ENCODE peak calls at places on chromosomes 11 and 22, in ten cellular contexts. S is heart left ventricle, N is heart right ventricle, H is GM23338, C is tibial nerve, Q is adrenal gland, B is cardiac muscle cell, V is body of pancreas, G is colonic mucosa, A is MM.1S. O is an unnamed sample.

GRCh38 chr11:69089258-69089657 is 40.5 kb downstream of the TPCN2 start:
- DNase-seq in S (peak), N (peak), H (no peak), C (no peak), Q (peak), B (peak), V (peak), G (no peak), A (no peak), O (no peak)

GRCh38 chr11:75233688-75234295 is 6.8 kb upstream of the TPBGL start:
- DNase-seq in S (no peak), N (no peak), H (peak), C (peak), Q (peak), B (peak), V (no peak), G (peak), A (peak), O (no peak)

GRCh38 chr11:61162092-61162935 is 1.1 kb upstream of the VPS37C start:
- DNase-seq in S (no peak), N (no peak), H (peak), C (no peak), Q (no peak), B (peak), V (peak), G (no peak), A (peak), O (peak)

GRCh38 chr11:95697614-95698408 is 91.8 kb downstream of the FAM76B start:
- DNase-seq in S (no peak), N (no peak), H (no peak), C (no peak), Q (no peak), B (peak), V (no peak), G (no peak), A (no peak), O (no peak)

GRCh38 chr22:48624401-48624800 is 1203.3 kb downstream of the BRD1 start:
- DNase-seq in S (no peak), N (no peak), H (no peak), C (no peak), Q (no peak), B (no peak), V (peak), G (no peak), A (no peak), O (no peak)

GRCh38 chr22:17905445-17905844 is 118.9 kb downstream of the MICAL3 start:
- DNase-seq in S (no peak), N (no peak), H (no peak), C (no peak), Q (no peak), B (no peak), V (no peak), G (no peak), A (no peak), O (no peak)

GRCh38 chr22:45885941-45886395 is 91.0 kb downstream of the WNT7B start:
- DNase-seq in S (no peak), N (no peak), H (no peak), C (no peak), Q (no peak), B (no peak), V (peak), G (no peak), A (no peak), O (no peak)

GRCh38 chr11:27392715-27393114 is 29.7 kb upstream of the CCDC34 start:
- DNase-seq in S (no peak), N (no peak), H (peak), C (no peak), Q (no peak), B (peak), V (no peak), G (no peak), A (no peak), O (no peak)

GRCh38 chr22:28268845-28269244 is 349.8 kb upstream of the PITPNB start:
- DNase-seq in S (peak), N (peak), H (no peak), C (no peak), Q (no peak), B (no peak), V (no peak), G (no peak), A (no peak), O (no peak)

GRCh38 chr11:9923280-9923679 is 259.4 kb downstream of the SWAP70 start:
- DNase-seq in S (no peak), N (no peak), H (peak), C (no peak), Q (no peak), B (no peak), V (no peak), G (no peak), A (no peak), O (no peak)
- H3K27ac ChIP-seq in S (no peak), N (no peak), H (peak), C (no peak), Q (no peak), B (no peak), V (no peak), G (no peak), A (no peak), O (no peak)

GRCh38 chr11:660281-660680 is 23.2 kb downstream of the DRD4 start:
- DNase-seq in S (no peak), N (no peak), H (no peak), C (no peak), Q (no peak), B (no peak), V (no peak), G (no peak), A (no peak), O (no peak)

GRCh38 chr11:660681-661444 is 23.8 kb downstream of the DRD4 start:
- DNase-seq in S (no peak), N (no peak), H (no peak), C (no peak), Q (no peak), B (no peak), V (no peak), G (no peak), A (no peak), O (no peak)

GRCh38 chr11:662689-663274 is 25.7 kb downstream of the DRD4 start:
- DNase-seq in S (peak), N (peak), H (peak), C (peak), Q (peak), B (peak), V (peak), G (peak), A (peak), O (peak)

GRCh38 chr11:665707-666281 is 28.7 kb downstream of the DRD4 start:
- DNase-seq in S (no peak), N (no peak), H (no peak), C (no peak), Q (peak), B (peak), V (no peak), G (no peak), A (no peak), O (no peak)

GRCh38 chr11:665062-665706 is 28.1 kb downstream of the DRD4 start:
- DNase-seq in S (no peak), N (no peak), H (no peak), C (no peak), Q (no peak), B (peak), V (no peak), G (no peak), A (no peak), O (no peak)
- H3K4me3 ChIP-seq in S (no peak), N (no peak), H (no peak), C (no peak), Q (no peak), B (no peak), V (no peak), G (no peak), A (no peak), O (no peak)

DNA sequence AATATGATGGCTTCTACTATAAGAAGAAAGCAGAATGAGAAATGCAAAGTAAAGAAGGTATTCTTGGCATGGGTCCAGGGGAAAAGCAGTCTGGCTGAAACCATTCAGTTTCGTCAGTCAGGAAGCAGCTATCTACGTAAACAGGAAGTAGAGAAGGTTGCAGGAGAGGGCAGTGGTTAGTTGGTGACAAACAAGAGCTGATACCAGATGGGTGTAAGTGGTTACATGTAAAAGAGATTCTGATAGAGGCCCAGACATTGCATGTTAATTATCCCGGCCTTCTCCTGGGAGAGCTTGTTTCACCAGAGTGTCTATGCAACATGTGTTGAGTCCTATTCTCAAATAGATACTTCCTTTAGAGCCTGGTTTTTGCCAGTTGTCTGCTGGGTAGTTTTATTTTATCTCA is 58.4 kb upstream of the PSMA1 start:
- DNase-seq in S (peak), N (no peak), H (no peak), C (peak), Q (no peak), B (peak), V (no peak), G (peak), A (peak), O (peak)
- TF ChIP-seq CTCF in S (no peak), N (no peak), H (no peak), C (no peak), Q (no peak), B (no peak), V (no peak), G (no peak), A (no peak), O (no peak)

DNA sequence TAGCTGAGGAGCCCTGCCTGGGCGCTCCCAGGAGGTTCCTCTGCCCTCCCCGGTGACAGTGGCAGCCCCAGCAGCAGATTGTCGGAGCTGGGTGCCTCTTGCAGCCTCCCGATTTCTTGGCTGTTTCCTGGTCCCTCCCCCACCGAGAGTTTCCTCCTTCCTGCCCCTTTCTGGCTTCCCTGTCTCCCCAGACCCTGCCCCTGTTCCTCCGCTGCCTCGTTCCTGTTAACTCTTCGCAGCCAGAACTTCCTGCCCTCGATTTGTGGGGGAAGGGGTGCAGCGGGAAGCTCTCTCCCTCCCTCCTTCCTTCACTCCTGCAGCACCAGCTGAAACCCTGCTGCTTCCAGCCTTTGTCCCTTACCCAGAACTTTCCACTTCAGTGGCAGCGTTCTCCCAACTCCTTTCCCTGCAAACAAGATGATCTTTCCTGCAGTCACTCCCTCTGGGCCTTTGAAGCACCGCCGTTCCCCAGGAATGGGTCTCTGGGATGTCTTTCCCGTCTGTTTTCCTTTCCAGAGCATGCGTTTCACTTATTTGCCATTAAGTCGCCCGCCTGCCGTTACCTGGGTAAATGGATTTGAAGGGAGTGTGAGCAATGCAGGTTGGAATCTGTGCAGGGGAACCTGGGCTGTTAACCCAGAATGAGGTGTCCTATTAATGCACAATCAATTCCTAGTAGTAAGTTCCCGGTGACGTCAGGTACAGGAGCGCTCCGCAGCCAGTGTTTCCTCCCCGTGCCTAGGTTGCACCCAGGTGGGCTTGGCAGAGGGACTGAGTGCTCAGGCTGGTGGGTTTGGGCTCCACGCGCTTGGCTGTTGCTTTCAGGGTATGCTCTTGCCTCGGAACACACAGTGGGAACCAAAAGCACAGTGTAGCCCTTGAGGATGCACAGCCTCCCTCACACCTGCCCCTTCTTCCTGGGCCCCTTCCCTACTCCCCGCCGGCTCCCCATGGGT is 4.3 kb downstream of the GRK2 start:
- DNase-seq in S (peak), N (peak), H (peak), C (no peak), Q (peak), B (peak), V (peak), G (peak), A (no peak), O (peak)
- H3K27ac ChIP-seq in S (peak), N (peak), H (peak), C (peak), Q (peak), B (no peak), V (peak), G (peak), A (peak), O (peak)

GRCh38 chr11:105524286-105524685 is 85.6 kb upstream of the GRIA4 start:
- DNase-seq in S (no peak), N (no peak), H (no peak), C (no peak), Q (no peak), B (no peak), V (no peak), G (no peak), A (no peak), O (no peak)

DNA sequence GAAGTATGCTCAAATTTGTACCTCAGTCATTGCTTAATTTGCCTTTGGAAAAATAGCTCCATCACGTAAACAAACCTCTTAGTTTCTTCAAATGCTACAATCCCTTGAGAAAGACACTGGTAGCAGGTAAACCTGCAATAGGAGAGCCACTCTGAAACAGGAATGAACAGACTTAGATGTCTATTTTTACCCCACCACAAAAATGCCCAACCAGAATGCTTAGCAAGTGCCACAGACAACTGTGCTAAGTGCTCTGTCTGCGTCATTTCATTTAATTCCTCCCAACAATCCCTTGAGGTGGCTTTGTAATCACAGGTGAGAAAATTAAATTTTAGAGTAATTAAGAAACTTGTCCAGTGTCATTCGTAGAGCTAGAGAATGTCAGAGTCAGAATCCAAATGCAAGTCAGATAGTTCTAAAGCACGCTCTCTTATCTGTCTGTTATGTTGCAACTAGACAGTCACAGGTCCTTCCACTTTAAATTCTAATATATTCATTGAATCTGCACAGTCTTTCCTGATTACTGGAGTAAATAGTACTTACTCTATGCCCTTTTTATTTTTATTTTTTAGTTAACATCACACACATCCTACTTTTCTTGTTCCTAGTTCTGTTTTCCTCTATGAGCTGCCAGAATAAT is 89.0 kb upstream of the GRIA4 start:
- DNase-seq in S (no peak), N (no peak), H (no peak), C (no peak), Q (no peak), B (no peak), V (no peak), G (no peak), A (peak), O (no peak)
- H3K4me3 ChIP-seq in S (no peak), N (no peak), H (no peak), C (no peak), Q (no peak), B (no peak), V (no peak), G (no peak), A (no peak), O (no peak)

DNA sequence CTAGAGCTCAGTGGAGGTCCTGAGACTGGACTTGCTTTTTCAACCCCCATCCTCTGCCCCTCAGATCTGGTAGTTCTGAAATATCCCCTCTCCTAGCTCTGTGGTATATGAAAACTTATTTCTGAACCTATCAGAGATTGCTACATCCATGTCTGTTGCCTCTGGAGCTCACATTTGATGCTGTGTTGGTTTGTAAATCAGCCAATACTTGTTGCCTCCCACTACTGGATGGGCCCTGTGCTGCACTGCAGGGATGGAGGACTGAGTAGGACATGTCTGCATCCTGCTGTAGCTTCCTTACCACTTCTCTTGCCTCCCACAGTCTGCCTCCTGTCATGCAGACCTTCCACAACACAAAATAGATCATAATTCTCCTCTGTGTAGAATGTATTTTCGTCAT is 5.2 kb downstream of the OLFML1 start:
- DNase-seq in S (no peak), N (no peak), H (no peak), C (no peak), Q (no peak), B (peak), V (no peak), G (no peak), A (no peak), O (no peak)
- TF ChIP-seq CTCF in S (no peak), N (no peak), H (no peak), C (no peak), Q (no peak), B (no peak), V (no peak), G (no peak), A (no peak), O (no peak)

GRCh38 chr11:131311746-131312145 is 58.7 kb upstream of the NTM start:
- DNase-seq in S (no peak), N (no peak), H (no peak), C (no peak), Q (no peak), B (no peak), V (no peak), G (no peak), A (no peak), O (no peak)
- H3K27ac ChIP-seq in S (no peak), N (no peak), H (no peak), C (no peak), Q (no peak), B (no peak), V (no peak), G (no peak), A (no peak), O (no peak)

O was measured in Peyer's patch.